ENCODE peak calls at places on chromosome 1, in eight cellular contexts. G, E, H, M, J, C, S and I are unnamed samples.

GRCh38 chr1:56434025-56434424 is 145.3 kb downstream of the PLPP3 start:
- DNase-seq in C (no peak), S (no peak), G (no peak), H (no peak), M (no peak), E (no peak), J (no peak), I (peak)

GRCh38 chr1:89843279-89844121 is 22.7 kb downstream of the LRRC8D start:
- DNase-seq in G (peak), M (peak), C (peak), J (peak), E (peak), H (peak), S (peak), I (peak)

GRCh38 chr1:236681184-236681583 is 5.1 kb upstream of the ACTN2 start:
- DNase-seq in H (no peak), G (no peak), M (no peak), S (no peak), J (no peak), E (no peak), C (no peak), I (no peak)

GRCh38 chr1:30029677-30030076 is 693.7 kb downstream of the MATN1 start:
- DNase-seq in G (no peak), J (no peak), H (peak), C (no peak), E (no peak), S (no peak), M (no peak), I (no peak)

GRCh38 chr1:221517961-221518360 is 223.9 kb downstream of the DUSP10 start:
- DNase-seq in G (no peak), E (no peak), S (no peak), J (no peak), M (no peak), C (peak), H (no peak), I (no peak)

GRCh38 chr1:150168960-150169565 is 19.3 kb downstream of the PLEKHO1 start:
- DNase-seq in C (peak), J (peak), E (peak), H (peak), G (no peak), M (peak), S (peak), I (peak)

GRCh38 chr1:54558434-54559030 is 10.5 kb downstream of the ACOT11 start:
- DNase-seq in J (no peak), G (no peak), M (no peak), H (peak), S (no peak), E (no peak), C (no peak), I (peak)

GRCh38 chr1:97902067-97902466 is 18.8 kb downstream of the DPYD start:
- DNase-seq in G (no peak), E (no peak), M (no peak), C (no peak), H (no peak), S (no peak), J (no peak), I (no peak)

GRCh38 chr1:182633657-182634281 is 29.6 kb upstream of the RGS16 start:
- DNase-seq in J (no peak), M (no peak), H (no peak), G (no peak), S (no peak), C (no peak), E (no peak), I (no peak)